ENCODE peak calls at places on chromosome 17, in four cellular contexts. E is GM23248; M is CD4-positive, alpha-beta T cell; U is left ventricle myocardium inferior. D is an unnamed sample.
A peak's percentile ranks its signal among the peaks of the same experiment; 100 is the strongest.

GRCh38 chr17:27446569-27447301 is 9.5 kb upstream of the KSR1 start:
- DNase-seq in M (no peak), U (no peak), E (peak; percentile 87), D (no peak)

GRCh38 chr17:77329741-77330531 is 189.2 kb downstream of the SEC14L1 start:
- DNase-seq in U (no peak), E (no peak), M (no peak), D (peak; percentile 5)

GRCh38 chr17:50218771-50219315 is 17.4 kb upstream of the COL1A1 start:
- DNase-seq in E (peak; percentile 90), U (no peak), M (no peak), D (no peak)

GRCh38 chr17:35170968-35171771 is 23.0 kb downstream of the SLC35G3 start:
- DNase-seq in M (no peak), E (peak; percentile 59), U (no peak), D (no peak)

GRCh38 chr17:7233701-7234099 is 617 bp downstream of the DVL2 start:
- DNase-seq in M (no peak), U (no peak), E (peak; percentile 75), D (no peak)

GRCh38 chr17:43832168-43832975 is 574 bp downstream of the MPP3 start:
- DNase-seq in U (peak; percentile 74), E (peak; percentile 91), M (no peak), D (peak; percentile 54)

GRCh38 chr17:34413443-34414076 is 50.5 kb upstream of the CCL1 start:
- DNase-seq in U (no peak), M (no peak), E (no peak), D (peak; percentile 56)

GRCh38 chr17:71052971-71053370 is 883.6 kb downstream of the KCNJ2 start:
- DNase-seq in E (no peak), M (no peak), U (no peak), D (no peak)

GRCh38 chr17:40443988-40444899 is 994 bp downstream of the IGFBP4 start:
- DNase-seq in U (no peak), E (peak; percentile 32), M (no peak), D (no peak)

GRCh38 chr17:57654040-57654775 is 90.9 kb downstream of the CCDC182 start:
- DNase-seq in E (no peak), M (no peak), U (no peak), D (no peak)

GRCh38 chr17:76333673-76334505 is 19.8 kb downstream of the PRPSAP1 start:
- DNase-seq in U (no peak), M (no peak), E (no peak), D (no peak)

GRCh38 chr17:18156976-18157280 is 26.7 kb upstream of the ALKBH5 start:
- DNase-seq in E (no peak), U (no peak), M (no peak), D (no peak)

GRCh38 chr17:44653954-44654353 is 2.3 kb upstream of the MEIOC start:
- DNase-seq in E (no peak), U (no peak), M (no peak), D (no peak)

GRCh38 chr17:49695698-49696232 is 12.0 kb downstream of the SLC35B1 start:
- DNase-seq in M (no peak), E (no peak), U (no peak), D (no peak)

GRCh38 chr17:9244066-9245052 is 223.0 kb downstream of the NTN1 start:
- DNase-seq in M (no peak), E (peak; percentile 82), U (no peak), D (peak; percentile 60)

GRCh38 chr17:69523252-69523861 is 108.9 kb downstream of the MAP2K6 start:
- DNase-seq in M (no peak), E (peak; percentile 74), U (no peak), D (no peak)

GRCh38 chr17:20997711-20998570 is 44.9 kb downstream of the USP22 start:
- DNase-seq in U (no peak), E (no peak), M (no peak), D (no peak)

GRCh38 chr17:78120971-78121800 is 7.4 kb downstream of the TMC6 start:
- DNase-seq in U (no peak), M (peak; percentile 61), E (no peak), D (no peak)

GRCh38 chr17:50634123-50634914 is at the start of gene ABCC3:
- DNase-seq in U (peak; percentile 30), E (peak; percentile 68), M (no peak), D (no peak)

GRCh38 chr17:48215583-48216139 is 108.1 kb downstream of the SNX11 start:
- DNase-seq in U (no peak), M (no peak), E (peak; percentile 66), D (no peak)

GRCh38 chr17:78256705-78257559 is 25.5 kb downstream of the TMEM235 start:
- DNase-seq in M (no peak), E (no peak), U (no peak), D (no peak)

GRCh38 chr17:19549746-19550623 is 16.3 kb downstream of the SLC47A1 start:
- DNase-seq in E (no peak), U (no peak), M (no peak), D (no peak)

GRCh38 chr17:53527473-53527872 is 295.3 kb upstream of the KIF2B start:
- DNase-seq in U (no peak), M (no peak), E (no peak), D (no peak)

GRCh38 chr17:40027614-40028012 is 12.4 kb downstream of the CSF3 start:
- DNase-seq in M (no peak), E (no peak), U (no peak), D (no peak)

GRCh38 chr17:2721603-2722002 is 10.0 kb upstream of the CLUH start:
- DNase-seq in E (no peak), U (no peak), M (no peak), D (no peak)

GRCh38 chr17:30897311-30897710 is 8.7 kb downstream of the TEFM start:
- DNase-seq in M (no peak), U (no peak), E (no peak), D (no peak)

DNA sequence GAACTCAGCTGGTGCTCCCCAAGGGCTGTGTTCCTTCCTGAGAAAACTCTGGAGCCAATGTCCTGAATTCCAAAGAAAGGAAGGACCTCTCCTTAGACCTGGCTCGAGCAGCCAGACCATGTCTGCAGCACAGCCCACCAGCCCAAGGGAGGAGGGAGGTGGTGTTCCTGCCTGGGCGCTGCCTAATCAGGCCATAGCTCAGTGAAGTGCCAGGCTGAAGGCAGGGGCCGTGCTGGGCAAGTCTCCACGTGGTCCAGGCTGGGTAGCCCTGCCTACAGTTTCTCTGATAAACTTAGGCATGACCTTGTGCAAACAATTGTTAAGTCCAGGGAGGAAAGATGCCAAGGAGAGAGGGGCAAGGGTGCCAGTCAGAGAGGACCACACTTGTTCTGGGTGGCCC is 76.8 kb downstream of the MPRIP start:
- DNase-seq in E (no peak), U (peak; percentile 66), M (no peak), D (no peak)
- H3K27ac ChIP-seq in E (peak overlapping the region; percentile 41), U (peak overlapping the region; percentile 86), M (peak overlapping the region; percentile 51), D (no peak overlapping the region)

DNA sequence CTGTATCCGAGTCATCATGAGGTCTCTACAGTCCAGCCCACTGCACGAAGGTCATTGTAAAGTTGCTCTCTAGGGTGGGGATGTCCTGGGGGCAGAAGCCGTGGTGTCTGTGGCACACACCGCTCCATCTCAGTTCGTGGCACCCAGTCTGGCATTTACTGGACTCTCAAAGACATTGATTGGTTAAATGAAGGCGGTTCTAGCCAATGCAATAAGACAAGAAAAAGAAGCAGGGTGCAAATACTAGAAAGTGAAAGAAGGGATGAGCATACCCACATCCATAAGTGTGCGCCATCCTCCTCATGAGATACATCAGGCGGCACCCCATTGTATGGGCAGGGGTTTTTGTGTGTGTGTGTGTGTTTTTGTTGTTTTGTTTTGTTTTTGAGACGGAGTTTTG is 10.7 kb upstream of the ATP2A3 start:
- DNase-seq in M (no peak), E (no peak), U (no peak), D (no peak)
- H3K27ac ChIP-seq in M (no peak overlapping the region), E (no peak overlapping the region), U (no peak overlapping the region), D (no peak overlapping the region)

GRCh38 chr17:67855504-67856324 is 30.4 kb downstream of the BPTF start:
- DNase-seq in U (no peak), M (no peak), E (no peak), D (no peak)

GRCh38 chr17:67845374-67845773 is 20.1 kb downstream of the BPTF start:
- DNase-seq in E (no peak), M (no peak), U (no peak), D (no peak)

GRCh38 chr17:67854378-67854777 is 29.1 kb downstream of the BPTF start:
- DNase-seq in U (no peak), E (no peak), M (no peak), D (no peak)

GRCh38 chr17:67853703-67854102 is 28.4 kb downstream of the BPTF start:
- DNase-seq in U (no peak), E (no peak), M (no peak), D (no peak)

GRCh38 chr17:67850991-67851631 is 25.8 kb downstream of the BPTF start:
- DNase-seq in E (no peak), M (no peak), U (no peak), D (no peak)
- H3K27ac ChIP-seq in E (no peak overlapping the region), M (no peak overlapping the region), U (peak overlapping the region; percentile 68), D (no peak overlapping the region)

GRCh38 chr17:64572682-64573154 is 65.9 kb downstream of the CEP95 start:
- DNase-seq in M (no peak), U (no peak), E (peak; percentile 87), D (no peak)
- H3K27ac ChIP-seq in M (no peak overlapping the region), U (peak overlapping the region; percentile 43), E (peak overlapping the region; percentile 85), D (no peak overlapping the region)

DNA sequence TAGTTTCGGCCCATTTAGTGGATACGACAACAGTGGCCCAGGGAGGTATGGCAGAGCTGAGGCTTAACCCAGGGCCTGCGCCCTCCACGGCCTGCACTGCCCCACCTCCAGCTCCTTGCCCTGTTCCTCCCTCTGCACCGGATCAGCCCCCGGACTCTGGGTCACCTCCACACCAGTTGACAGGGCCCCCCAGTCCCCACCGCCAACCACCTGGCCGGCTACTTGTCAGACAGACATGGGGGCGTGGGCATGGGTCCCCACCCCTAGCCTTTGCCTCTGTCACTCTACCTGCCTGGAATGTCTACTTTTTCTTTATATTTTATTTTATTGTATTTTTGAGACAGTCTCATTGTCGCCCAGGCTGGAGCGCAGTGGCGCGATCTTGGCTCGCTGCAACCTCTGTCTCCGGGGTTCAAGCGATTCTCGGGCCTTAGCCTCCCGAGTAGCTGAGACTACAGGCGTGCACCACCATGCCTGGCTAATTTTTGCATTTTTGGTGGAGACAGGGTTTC is 3.0 kb upstream of the ACTG1 start:
- DNase-seq in M (no peak), E (no peak), U (no peak), D (no peak)
- H3K27ac ChIP-seq in M (peak overlapping the region; percentile 78), E (peak overlapping the region; percentile 82), U (peak overlapping the region; percentile 99), D (peak overlapping the region; percentile 96)

GRCh38 chr17:66260265-66260664 is 31.1 kb upstream of the APOH start:
- DNase-seq in U (no peak), E (no peak), M (no peak), D (no peak)

GRCh38 chr17:66260688-66261087 is 31.5 kb upstream of the APOH start:
- DNase-seq in U (no peak), E (no peak), M (no peak), D (no peak)

GRCh38 chr17:66250686-66251085 is 21.5 kb upstream of the APOH start:
- DNase-seq in E (no peak), M (no peak), U (no peak), D (no peak)

GRCh38 chr17:66255527-66255971 is 26.3 kb upstream of the APOH start:
- DNase-seq in M (no peak), U (no peak), E (no peak), D (no peak)

DNA sequence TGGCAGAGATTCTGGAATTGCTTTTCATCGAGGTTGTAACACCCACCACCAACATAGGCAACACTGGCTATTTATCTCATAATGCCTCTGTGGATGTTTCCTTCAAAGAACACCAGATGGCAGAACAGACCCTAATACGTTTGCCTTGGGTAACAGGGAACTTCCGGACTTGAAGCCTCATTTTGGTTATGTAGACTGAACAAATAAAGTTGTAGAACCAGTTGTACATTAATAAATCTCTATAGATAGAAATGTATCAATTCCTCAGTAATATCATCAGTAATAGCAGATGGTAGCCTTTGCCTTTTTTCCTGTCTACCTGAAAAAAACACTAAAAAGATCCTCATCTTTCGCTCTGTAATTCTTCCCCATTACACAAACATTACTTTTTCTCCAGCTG is 25.9 kb upstream of the APOH start:
- DNase-seq in U (no peak), E (peak; percentile 88), M (no peak), D (no peak)
- H3K27ac ChIP-seq in U (no peak overlapping the region), E (no peak overlapping the region), M (no peak overlapping the region), D (no peak overlapping the region)

D was measured in dorsolateral prefrontal cortex.